ENCODE peak calls at places on chromosome 3, in six cellular contexts. Y is stimulated activated CD4-positive, alpha-beta T cell treated with anti-CD3 and anti-CD28 coated beads, Interleukin-15, amount 100 ng/mL, for 1 hour; W is spleen; N is Daoy; V is Right ventricle myocardium superior; P is nephron progenitor cell. Z is an unnamed sample.

GRCh38 chr3:25910997-25911396 is 121.1 kb downstream of the OXSM start:
- DNase-seq in V (no peak), W (no peak), P (peak), N (no peak), Y (peak), Z (peak)

GRCh38 chr3:172367205-172368105 is 80.8 kb downstream of the GHSR start:
- DNase-seq in Y (no peak), N (peak), P (no peak), V (no peak), W (no peak), Z (no peak)

GRCh38 chr3:50268703-50269451 is at the start of gene SEMA3B:
- DNase-seq in P (peak), N (peak), Y (no peak), W (no peak), V (peak), Z (peak)

GRCh38 chr3:142777927-142778326 is 54.1 kb downstream of the TRPC1 start:
- DNase-seq in Y (no peak), W (no peak), P (no peak), V (no peak), N (no peak), Z (no peak)

GRCh38 chr3:159828542-159828943 is 160.1 kb upstream of the IL12A start:
- DNase-seq in P (no peak), N (peak), W (no peak), Y (no peak), V (no peak), Z (no peak)

GRCh38 chr3:125240496-125240895 is 27.9 kb upstream of the SLC12A8 start:
- DNase-seq in N (no peak), V (no peak), Y (no peak), W (no peak), P (no peak), Z (peak)

GRCh38 chr3:122679467-122680291 is 960 bp upstream of the PARP14 start:
- DNase-seq in Y (no peak), N (peak), W (peak), P (peak), V (peak), Z (peak)

GRCh38 chr3:4595709-4596108 is 102.6 kb downstream of the ITPR1 start:
- DNase-seq in Y (no peak), W (no peak), N (no peak), P (peak), V (no peak), Z (peak)

GRCh38 chr3:143358155-143358792 is 238.7 kb downstream of the CHST2 start:
- DNase-seq in P (no peak), W (no peak), Y (no peak), N (no peak), V (no peak), Z (no peak)

GRCh38 chr3:120561251-120562045 is 34.7 kb upstream of the NDUFB4 start:
- DNase-seq in V (peak), P (peak), N (peak), Y (peak), W (peak), Z (peak)

GRCh38 chr3:141377377-141377776 is 9.1 kb downstream of the ZBTB38 start:
- DNase-seq in V (no peak), N (no peak), P (no peak), W (no peak), Y (no peak), Z (no peak)

GRCh38 chr3:20422391-20422790 is 236.4 kb upstream of the SGO1 start:
- DNase-seq in V (no peak), Y (no peak), N (no peak), W (no peak), P (no peak), Z (no peak)